ENCODE peak calls at places on chromosomes 1 and 21, in four cellular contexts. One of them, this sample, is unnamed.
A peak's percentile ranks its signal among the peaks of the same experiment; 100 is the strongest.

GRCh38 chr1:151347523-151348246 is 633 bp upstream of the RFX5 start:
- DNase-seq in cardiac muscle cell: no peak
- DNase-seq in mammary epithelial cell: no peak
- DNase-seq in IMR-90: no peak
- DNase-seq in this sample: no peak

GRCh38 chr1:162310337-162310736 is 66.3 kb downstream of the SPATA46 start:
- DNase-seq in IMR-90: peak; percentile 33
- DNase-seq in mammary epithelial cell: peak; percentile 17
- DNase-seq in cardiac muscle cell: peak; percentile 20
- DNase-seq in this sample: peak; percentile 67

GRCh38 chr1:219085082-219085481 is 88.6 kb upstream of the LYPLAL1 start:
- DNase-seq in cardiac muscle cell: peak; percentile 56
- DNase-seq in mammary epithelial cell: no peak
- DNase-seq in IMR-90: peak; percentile 77
- DNase-seq in this sample: no peak

GRCh38 chr1:167455786-167456446 is 62.4 kb downstream of the CD247 start:
- DNase-seq in IMR-90: no peak
- DNase-seq in cardiac muscle cell: peak; percentile 24
- DNase-seq in mammary epithelial cell: no peak
- DNase-seq in this sample: no peak

GRCh38 chr1:226100436-226101347 is 38.2 kb downstream of the H3-3A start:
- DNase-seq in IMR-90: peak; percentile 81
- DNase-seq in mammary epithelial cell: no peak
- DNase-seq in cardiac muscle cell: peak; percentile 66
- DNase-seq in this sample: peak; percentile 24

GRCh38 chr1:25754421-25755195 is 45.4 kb upstream of the SELENON start:
- DNase-seq in mammary epithelial cell: no peak
- DNase-seq in cardiac muscle cell: no peak
- DNase-seq in IMR-90: no peak
- DNase-seq in this sample: no peak

GRCh38 chr1:31625561-31626272 is 8.2 kb downstream of the HCRTR1 start:
- DNase-seq in mammary epithelial cell: peak; percentile 28
- DNase-seq in IMR-90: peak; percentile 74
- DNase-seq in cardiac muscle cell: peak; percentile 28
- DNase-seq in this sample: peak; percentile 55

GRCh38 chr1:53681647-53682368 is 57.2 kb downstream of the GLIS1 start:
- DNase-seq in mammary epithelial cell: peak; percentile 25
- DNase-seq in cardiac muscle cell: peak; percentile 49
- DNase-seq in IMR-90: peak; percentile 24
- DNase-seq in this sample: no peak

GRCh38 chr1:70487910-70488665 is 77.0 kb downstream of the CTH start:
- DNase-seq in IMR-90: peak; percentile 34
- DNase-seq in cardiac muscle cell: peak; percentile 59
- DNase-seq in mammary epithelial cell: peak; percentile 33
- DNase-seq in this sample: peak; percentile 30

DNA sequence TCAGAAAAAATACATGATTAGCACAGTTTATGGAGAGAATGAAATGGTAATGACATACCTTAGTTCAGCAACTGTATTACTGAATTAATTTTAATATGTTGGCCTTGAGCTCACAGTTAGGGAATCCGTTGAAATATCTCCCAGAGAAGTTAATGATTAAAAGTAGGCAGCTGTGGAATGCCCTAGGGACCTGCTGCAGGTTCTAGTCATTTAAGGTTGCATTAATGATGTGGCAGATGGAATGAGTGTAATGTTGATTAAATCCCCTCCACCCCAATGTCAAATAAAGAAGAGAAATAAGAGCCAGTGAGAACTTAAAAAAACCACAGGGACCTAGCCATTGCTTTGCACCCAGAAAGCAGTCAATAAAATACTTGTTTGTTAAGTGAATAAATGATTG is 40.3 kb upstream of the TRIM45 start:
- DNase-seq in cardiac muscle cell: no peak
- DNase-seq in mammary epithelial cell: no peak
- DNase-seq in IMR-90: no peak
- DNase-seq in this sample: no peak
- H3K27ac ChIP-seq in cardiac muscle cell: no peak overlapping the region
- H3K27ac ChIP-seq in mammary epithelial cell: no peak overlapping the region
- H3K27ac ChIP-seq in IMR-90: no peak overlapping the region
- H3K27ac ChIP-seq in this sample: no peak overlapping the region

GRCh38 chr1:147162093-147162492 is 10.2 kb downstream of the PRKAB2 start:
- DNase-seq in mammary epithelial cell: peak; percentile 65
- DNase-seq in IMR-90: no peak
- DNase-seq in cardiac muscle cell: no peak
- DNase-seq in this sample: no peak
- H3K36me3 ChIP-seq in mammary epithelial cell: peaks cover 35% of the 10 kb centered on the region
- H3K36me3 ChIP-seq in IMR-90: peaks cover 35% of the 10 kb centered on the region
- H3K36me3 ChIP-seq in cardiac muscle cell: peaks cover 23% of the 10 kb centered on the region
- H3K36me3 ChIP-seq in this sample: peaks cover 48% of the 10 kb centered on the region

GRCh38 chr1:228171221-228171891 is 5.8 kb downstream of the IBA57 start:
- DNase-seq in mammary epithelial cell: no peak
- DNase-seq in cardiac muscle cell: no peak
- DNase-seq in IMR-90: no peak
- DNase-seq in this sample: no peak
- TF ChIP-seq CTCF in mammary epithelial cell: no peak
- TF ChIP-seq CTCF in cardiac muscle cell: no peak
- TF ChIP-seq CTCF in IMR-90: no peak
- TF ChIP-seq CTCF in this sample: no peak

DNA sequence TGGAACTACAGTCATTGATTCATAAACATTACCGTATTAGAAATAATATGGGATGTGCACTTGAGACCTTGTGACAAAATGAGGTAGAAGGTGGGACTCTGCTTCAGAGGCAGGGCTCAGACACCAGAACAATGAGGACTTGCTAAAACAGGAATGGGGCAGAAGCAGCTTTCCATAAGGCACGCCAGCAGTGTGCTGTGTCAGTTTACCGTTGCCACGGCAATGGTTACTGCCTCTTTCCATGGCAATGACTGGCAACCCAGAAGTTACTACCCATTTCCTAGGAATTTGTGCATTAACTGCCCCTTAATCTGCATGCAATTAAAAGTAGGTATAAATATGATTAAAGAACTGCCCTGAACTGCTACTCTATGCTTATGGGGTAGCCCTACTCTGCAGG is 169.0 kb downstream of the CHRM3 start:
- DNase-seq in IMR-90: no peak
- DNase-seq in mammary epithelial cell: no peak
- DNase-seq in cardiac muscle cell: no peak
- DNase-seq in this sample: no peak
- H3K27ac ChIP-seq in IMR-90: no peak overlapping the region
- H3K27ac ChIP-seq in mammary epithelial cell: no peak overlapping the region
- H3K27ac ChIP-seq in cardiac muscle cell: no peak overlapping the region
- H3K27ac ChIP-seq in this sample: no peak overlapping the region

GRCh38 chr1:233689017-233689747 is 75.3 kb downstream of the KCNK1 start:
- DNase-seq in mammary epithelial cell: no peak
- DNase-seq in cardiac muscle cell: no peak
- DNase-seq in IMR-90: no peak
- DNase-seq in this sample: no peak
- H3K36me3 ChIP-seq in mammary epithelial cell: no peaks in the 10 kb centered on the region
- H3K36me3 ChIP-seq in cardiac muscle cell: no peaks in the 10 kb centered on the region
- H3K36me3 ChIP-seq in IMR-90: no peaks in the 10 kb centered on the region
- H3K36me3 ChIP-seq in this sample: no peaks in the 10 kb centered on the region

GRCh38 chr1:6034750-6035096 is 11.0 kb upstream of the KCNAB2 start:
- DNase-seq in IMR-90: no peak
- DNase-seq in cardiac muscle cell: no peak
- DNase-seq in mammary epithelial cell: no peak
- DNase-seq in this sample: no peak
- TF ChIP-seq CTCF in IMR-90: no peak
- TF ChIP-seq CTCF in cardiac muscle cell: no peak
- TF ChIP-seq CTCF in mammary epithelial cell: no peak
- TF ChIP-seq CTCF in this sample: no peak

GRCh38 chr21:32329331-32329730 is 30.7 kb downstream of the MRAP start:
- DNase-seq in mammary epithelial cell: no peak
- DNase-seq in cardiac muscle cell: peak; percentile 18
- DNase-seq in IMR-90: peak; percentile 53
- DNase-seq in this sample: no peak
- H3K27ac ChIP-seq in mammary epithelial cell: no peak overlapping the region
- H3K27ac ChIP-seq in cardiac muscle cell: peak overlapping the region; percentile 7
- H3K27ac ChIP-seq in IMR-90: no peak overlapping the region
- H3K27ac ChIP-seq in this sample: peak overlapping the region; percentile 9

DNA sequence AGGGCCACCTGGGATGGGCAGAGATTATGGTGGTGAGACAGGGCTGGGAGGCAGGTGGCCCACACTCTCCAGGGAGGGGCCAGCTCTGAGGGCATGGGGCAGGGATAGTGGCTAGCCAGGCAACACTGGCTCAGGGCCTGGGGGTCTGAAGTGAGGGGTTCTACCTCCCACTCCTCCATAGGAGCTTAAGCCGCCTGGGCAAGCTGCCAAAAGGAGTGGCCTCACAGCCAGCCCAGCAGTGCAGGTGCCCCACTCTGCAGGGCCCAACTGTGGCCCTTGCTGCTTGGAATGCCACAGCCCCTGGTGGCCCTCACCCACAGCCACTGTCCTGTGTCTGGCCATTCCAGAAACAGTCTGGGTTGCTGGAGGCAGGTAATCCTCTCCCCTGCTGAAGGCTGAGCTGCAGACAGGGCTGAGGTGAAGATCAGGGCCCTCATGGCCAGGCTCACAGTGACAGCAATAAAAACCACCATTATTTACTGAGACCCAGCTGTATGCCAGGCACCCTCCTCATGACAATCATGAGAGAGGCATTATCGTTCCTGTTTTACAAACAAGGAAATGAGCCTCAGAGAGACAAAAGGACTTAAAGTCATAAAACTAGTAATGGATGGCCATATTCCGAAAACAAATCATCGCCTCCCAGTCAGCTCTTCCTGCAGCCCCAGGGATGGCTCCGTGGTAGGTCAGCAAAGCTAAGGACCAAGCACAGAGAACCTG is 31.0 kb downstream of the KIF21B start:
- DNase-seq in IMR-90: no peak
- DNase-seq in cardiac muscle cell: no peak
- DNase-seq in mammary epithelial cell: no peak
- DNase-seq in this sample: no peak
- H3K36me3 ChIP-seq in IMR-90: no peaks in the 10 kb centered on the region
- H3K36me3 ChIP-seq in cardiac muscle cell: no peaks in the 10 kb centered on the region
- H3K36me3 ChIP-seq in mammary epithelial cell: no peaks in the 10 kb centered on the region
- H3K36me3 ChIP-seq in this sample: no peaks in the 10 kb centered on the region

GRCh38 chr1:197224160-197224559 is 43.9 kb upstream of the CRB1 start:
- DNase-seq in IMR-90: no peak
- DNase-seq in mammary epithelial cell: no peak
- DNase-seq in cardiac muscle cell: no peak
- DNase-seq in this sample: no peak
- TF ChIP-seq CTCF in IMR-90: peak; percentile 35
- TF ChIP-seq CTCF in mammary epithelial cell: no peak
- TF ChIP-seq CTCF in cardiac muscle cell: peak; percentile 32
- TF ChIP-seq CTCF in this sample: no peak